ENCODE peak calls at places on chromosome 4, in nine cellular contexts. F is HuH-7.5, K is ELR, Z is GM23248, Q is erythroblast, T is posterior cingulate gyrus, U is T-helper 9 cell, A is occipital lobe, G is amygdala. J is an unnamed sample.

GRCh38 chr4:153114771-153115321 is 89.4 kb upstream of the TRIM2 start:
- DNase-seq in F (no peak), K (peak), Z (peak), Q (no peak), T (no peak), U (peak), A (no peak), G (no peak), J (no peak)

GRCh38 chr4:40210776-40211175 is 13.9 kb downstream of the RHOH start:
- DNase-seq in F (no peak), K (no peak), Z (no peak), Q (no peak), T (no peak), U (no peak), A (no peak), G (no peak), J (no peak)

GRCh38 chr4:42568610-42569207 is 88.2 kb downstream of the ATP8A1 start:
- DNase-seq in F (peak), K (peak), Z (peak), Q (peak), T (no peak), U (peak), A (peak), G (peak), J (no peak)

GRCh38 chr4:3674479-3674851 is 91.7 kb upstream of the ADRA2C start:
- DNase-seq in F (no peak), K (no peak), Z (no peak), Q (no peak), T (peak), U (no peak), A (no peak), G (no peak), J (peak)

GRCh38 chr4:82031386-82031785 is 342.4 kb downstream of the HNRNPD start:
- DNase-seq in F (no peak), K (no peak), Z (no peak), Q (no peak), T (no peak), U (no peak), A (no peak), G (no peak), J (no peak)

GRCh38 chr4:23322732-23323131 is 567.1 kb downstream of the PPARGC1A start:
- DNase-seq in F (no peak), K (no peak), Z (no peak), Q (no peak), T (no peak), U (no peak), A (no peak), G (no peak), J (no peak)

GRCh38 chr4:185471235-185472062 is at the start of gene CCDC110:
- DNase-seq in F (peak), K (peak), Z (peak), Q (peak), T (peak), U (peak), A (peak), G (peak), J (peak)

GRCh38 chr4:7808181-7808580 is 131.5 kb downstream of the AFAP1 start:
- DNase-seq in F (no peak), K (no peak), Z (no peak), Q (no peak), T (no peak), U (no peak), A (no peak), G (no peak), J (no peak)

GRCh38 chr4:145231906-145232700 is 51.7 kb upstream of the OTUD4 start:
- DNase-seq in F (no peak), K (peak), Z (peak), Q (no peak), T (no peak), U (no peak), A (no peak), G (no peak), J (no peak)

GRCh38 chr4:142379277-142380051 is 466.6 kb downstream of the INPP4B start:
- DNase-seq in F (no peak), K (peak), Z (peak), Q (no peak), T (no peak), U (no peak), A (no peak), G (no peak), J (no peak)

GRCh38 chr4:43339435-43339834 is 446.9 kb downstream of the GRXCR1 start:
- DNase-seq in F (no peak), K (peak), Z (peak), Q (no peak), T (no peak), U (no peak), A (no peak), G (no peak), J (no peak)

GRCh38 chr4:98828801-98829200 is 100.1 kb downstream of the EIF4E start:
- DNase-seq in F (no peak), K (peak), Z (peak), Q (peak), T (no peak), U (peak), A (no peak), G (no peak), J (no peak)

GRCh38 chr4:102730968-102731533 is 29.7 kb downstream of the MANBA start:
- DNase-seq in F (no peak), K (no peak), Z (no peak), Q (peak), T (no peak), U (no peak), A (no peak), G (no peak), J (no peak)

GRCh38 chr4:10965196-10965595 is 280.6 kb upstream of the CLNK start:
- DNase-seq in F (no peak), K (peak), Z (no peak), Q (no peak), T (no peak), U (no peak), A (no peak), G (no peak), J (no peak)

GRCh38 chr4:126057371-126057770 is 742.6 kb downstream of the FAT4 start:
- DNase-seq in F (no peak), K (no peak), Z (no peak), Q (no peak), T (no peak), U (no peak), A (no peak), G (no peak), J (no peak)

GRCh38 chr4:138671606-138672084 is 343.9 kb upstream of the NOCT start:
- DNase-seq in F (no peak), K (no peak), Z (no peak), Q (peak), T (no peak), U (no peak), A (no peak), G (no peak), J (no peak)

GRCh38 chr4:149796381-149796780 is 19.3 kb downstream of the IQCM start:
- DNase-seq in F (no peak), K (no peak), Z (peak), Q (no peak), T (no peak), U (no peak), A (no peak), G (no peak), J (no peak)

GRCh38 chr4:75997946-75998345 is 7.2 kb upstream of the SDAD1 start:
- DNase-seq in F (no peak), K (no peak), Z (peak), Q (no peak), T (no peak), U (no peak), A (no peak), G (no peak), J (no peak)

GRCh38 chr4:95949136-95949765 is 109.4 kb downstream of the PDHA2 start:
- DNase-seq in F (no peak), K (no peak), Z (no peak), Q (no peak), T (no peak), U (no peak), A (no peak), G (no peak), J (no peak)

GRCh38 chr4:25092139-25092538 is 61.4 kb upstream of the LGI2 start:
- DNase-seq in F (no peak), K (no peak), Z (no peak), Q (no peak), T (no peak), U (no peak), A (no peak), G (no peak), J (no peak)

GRCh38 chr4:36111180-36111579 is 133.1 kb downstream of the ARAP2 start:
- DNase-seq in F (no peak), K (peak), Z (no peak), Q (no peak), T (no peak), U (no peak), A (no peak), G (no peak), J (no peak)

GRCh38 chr4:184598753-184599491 is 50.3 kb downstream of the CASP3 start:
- DNase-seq in F (no peak), K (no peak), Z (peak), Q (no peak), T (no peak), U (no peak), A (no peak), G (no peak), J (no peak)

J was measured in Right ventricle myocardium inferior.